ENCODE peak calls at places on chromosomes 6 and 20, in five cellular contexts. B is nephron progenitor cell, A is RWPE1, H is GM13977, U is esophagus squamous epithelium. S is an unnamed sample.

GRCh38 chr20:50670126-50670862 is 21.0 kb downstream of the RIPOR3 start:
- DNase-seq in B (no peak), A (peak; percentile 89), H (no peak), U (no peak), S (no peak)

GRCh38 chr6:41586564-41586963 is 40.4 kb downstream of the FOXP4 start:
- DNase-seq in B (no peak), A (no peak), H (no peak), U (no peak), S (no peak)

GRCh38 chr20:22583773-22584629 is at the start of gene FOXA2:
- DNase-seq in B (peak; percentile 42), A (peak; percentile 62), H (no peak), U (no peak), S (no peak)

GRCh38 chr6:7087491-7087979 is 20.2 kb upstream of the RREB1 start:
- DNase-seq in B (no peak), A (no peak), H (no peak), U (no peak), S (peak; percentile 39)

GRCh38 chr6:168273483-168274045 is 46.0 kb downstream of the DACT2 start:
- DNase-seq in B (no peak), A (no peak), H (no peak), U (no peak), S (no peak)

GRCh38 chr6:47180633-47181032 is 129.1 kb downstream of the TNFRSF21 start:
- DNase-seq in B (no peak), A (peak; percentile 67), H (no peak), U (no peak), S (no peak)

GRCh38 chr6:133432021-133432989 is 191.1 kb downstream of the EYA4 start:
- DNase-seq in B (peak; percentile 15), A (no peak), H (no peak), U (no peak), S (no peak)

GRCh38 chr6:56802570-56802969 is 152.3 kb upstream of the BEND6 start:
- DNase-seq in B (no peak), A (no peak), H (no peak), U (no peak), S (no peak)

GRCh38 chr6:160156842-160157241 is 35.2 kb downstream of the SLC22A1 start:
- DNase-seq in B (no peak), A (no peak), H (no peak), U (no peak), S (no peak)

GRCh38 chr6:24630861-24631505 is 15.0 kb downstream of the KIAA0319 start:
- DNase-seq in B (no peak), A (no peak), H (no peak), U (no peak), S (no peak)

GRCh38 chr6:139112146-139112545 is 22.7 kb upstream of the HECA start:
- DNase-seq in B (no peak), A (peak; percentile 41), H (no peak), U (no peak), S (no peak)

GRCh38 chr6:139108378-139108777 is 26.5 kb upstream of the HECA start:
- DNase-seq in B (no peak), A (no peak), H (no peak), U (no peak), S (no peak)

GRCh38 chr6:139112561-139112960 is 22.3 kb upstream of the HECA start:
- DNase-seq in B (no peak), A (peak; percentile 4), H (no peak), U (no peak), S (no peak)

GRCh38 chr6:139107051-139107450 is 27.8 kb upstream of the HECA start:
- DNase-seq in B (no peak), A (no peak), H (no peak), U (no peak), S (no peak)

GRCh38 chr6:139109558-139109957 is 25.3 kb upstream of the HECA start:
- DNase-seq in B (no peak), A (no peak), H (no peak), U (no peak), S (no peak)
- TF ChIP-seq CTCF in B (no peak), A (no peak), H (peak; percentile 64), U (no peak), S (peak; percentile 26)

GRCh38 chr6:149373511-149373910 is 26.6 kb upstream of the SUMO4 start:
- DNase-seq in B (no peak), A (no peak), H (no peak), U (no peak), S (no peak)
- TF ChIP-seq CTCF in B (no peak), A (no peak), H (no peak), U (no peak), S (no peak)

GRCh38 chr20:58155148-58155925 is 73.1 kb downstream of the ANKRD60 start:
- DNase-seq in B (no peak), A (no peak), H (no peak), U (no peak), S (no peak)
- TF ChIP-seq CTCF in B (no peak), A (no peak), H (no peak), U (no peak), S (no peak)

DNA sequence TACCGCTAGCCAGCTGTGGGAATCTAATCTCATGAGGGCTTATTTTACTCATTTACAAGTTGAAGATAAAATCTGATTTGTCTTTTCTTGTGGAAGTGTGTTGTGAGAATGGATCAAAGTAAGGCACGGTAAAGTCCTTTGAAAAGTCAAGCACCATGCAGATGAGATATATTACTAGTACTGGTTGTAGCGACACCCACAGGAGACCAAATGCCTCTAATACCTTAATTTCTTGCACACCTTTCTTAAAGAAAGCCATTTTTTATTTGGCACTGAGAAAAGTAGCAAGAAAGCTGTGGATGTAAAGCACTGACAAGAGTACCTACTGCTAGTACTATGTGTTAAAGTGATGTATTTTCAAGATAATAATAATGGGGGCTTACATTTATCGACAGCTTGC is 191.0 kb upstream of the MMS22L start:
- DNase-seq in B (no peak), A (no peak), H (no peak), U (no peak), S (no peak)
- TF ChIP-seq CTCF in B (no peak), A (no peak), H (no peak), U (no peak), S (no peak)

GRCh38 chr6:136784910-136785746 is 7.1 kb downstream of the MAP3K5 start:
- DNase-seq in B (no peak), A (no peak), H (no peak), U (no peak), S (no peak)

GRCh38 chr6:136783021-136783420 is 9.3 kb downstream of the MAP3K5 start:
- DNase-seq in B (no peak), A (no peak), H (no peak), U (no peak), S (no peak)

GRCh38 chr6:136784271-136784664 is 8.0 kb downstream of the MAP3K5 start:
- DNase-seq in B (no peak), A (no peak), H (no peak), U (no peak), S (no peak)

GRCh38 chr6:136782021-136782770 is 10.1 kb downstream of the MAP3K5 start:
- DNase-seq in B (no peak), A (peak; percentile 62), H (no peak), U (no peak), S (no peak)

GRCh38 chr6:136783495-136784270 is 8.6 kb downstream of the MAP3K5 start:
- DNase-seq in B (no peak), A (no peak), H (no peak), U (no peak), S (peak; percentile 31)
- TF ChIP-seq CTCF in B (no peak), A (no peak), H (no peak), U (no peak), S (no peak)

GRCh38 chr6:39370021-39370420 is 47.5 kb upstream of the KCNK16 start:
- DNase-seq in B (no peak), A (no peak), H (no peak), U (no peak), S (no peak)
- TF ChIP-seq CTCF in B (no peak), A (no peak), H (no peak), U (no peak), S (no peak)

DNA sequence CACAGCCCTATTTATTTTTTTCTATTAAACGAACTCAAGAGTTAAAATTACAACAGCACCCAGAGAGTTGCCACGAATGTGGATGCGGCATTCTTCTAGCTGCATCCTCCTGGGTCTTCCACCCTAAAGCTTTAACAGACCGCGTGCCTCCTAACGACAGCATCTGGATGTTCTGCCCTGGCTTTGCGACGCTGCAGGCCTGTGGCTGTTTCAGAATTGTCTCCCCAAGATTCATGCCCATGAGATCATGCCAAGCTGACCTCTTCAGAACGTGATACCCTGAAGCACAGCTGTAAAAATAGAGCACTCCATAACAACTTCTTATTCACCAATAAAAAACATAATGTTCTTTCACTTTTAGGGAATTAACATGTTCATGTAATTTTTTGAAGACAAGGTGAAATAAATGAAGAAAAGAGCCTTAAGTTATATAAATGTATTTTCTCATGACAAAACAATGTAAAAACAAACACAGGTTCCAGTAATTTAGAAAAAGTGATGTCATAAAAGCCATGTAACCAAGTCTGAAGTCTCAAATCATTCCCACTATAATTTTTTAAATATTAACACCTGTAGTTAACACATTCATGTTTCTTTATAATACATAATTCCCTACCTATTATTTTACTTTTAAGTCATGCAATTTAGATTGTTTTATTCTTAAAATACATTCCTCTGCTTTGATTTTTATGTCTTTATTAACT is 26.5 kb downstream of the HIVEP2 start:
- DNase-seq in B (peak; percentile 20), A (no peak), H (no peak), U (no peak), S (no peak)
- TF ChIP-seq CTCF in B (no peak), A (no peak), H (no peak), U (no peak), S (no peak)

GRCh38 chr20:57047281-57048026 is 219.0 kb downstream of the BMP7 start:
- DNase-seq in B (no peak), A (peak; percentile 57), H (no peak), U (no peak), S (peak; percentile 29)
- TF ChIP-seq CTCF in B (no peak), A (peak; percentile 24), H (no peak), U (no peak), S (no peak)

S was measured in GM13976.